ENCODE peak calls at places on chromosome 15, in six cellular contexts. One of them, this sample, is unnamed.

GRCh38 chr15:68418611-68419161 is 13.3 kb downstream of the ITGA11 start:
- DNase-seq in K562: no peak
- DNase-seq in A549: peak
- DNase-seq in endothelial cell of umbilical vein: peak
- DNase-seq in HepG2: no peak
- DNase-seq in GM12878: no peak
- DNase-seq in this sample: no peak

GRCh38 chr15:49675051-49675450 is 54.2 kb downstream of the DTWD1 start:
- DNase-seq in K562: no peak
- DNase-seq in A549: peak
- DNase-seq in endothelial cell of umbilical vein: peak
- DNase-seq in HepG2: peak
- DNase-seq in GM12878: no peak
- DNase-seq in this sample: no peak

GRCh38 chr15:98914626-98915025 is 93.0 kb downstream of the PGPEP1L start:
- DNase-seq in K562: no peak
- DNase-seq in A549: peak
- DNase-seq in endothelial cell of umbilical vein: peak
- DNase-seq in HepG2: no peak
- DNase-seq in GM12878: no peak
- DNase-seq in this sample: no peak

GRCh38 chr15:51162865-51163762 is 68.4 kb upstream of the TNFAIP8L3 start:
- DNase-seq in K562: peak
- DNase-seq in A549: peak
- DNase-seq in endothelial cell of umbilical vein: peak
- DNase-seq in HepG2: peak
- DNase-seq in GM12878: peak
- DNase-seq in this sample: peak

GRCh38 chr15:63367390-63367789 is 14.3 kb downstream of the CA12 start:
- DNase-seq in K562: no peak
- DNase-seq in A549: peak
- DNase-seq in endothelial cell of umbilical vein: no peak
- DNase-seq in HepG2: no peak
- DNase-seq in GM12878: no peak
- DNase-seq in this sample: no peak

GRCh38 chr15:25707656-25708365 is 155.3 kb downstream of the ATP10A start:
- DNase-seq in K562: no peak
- DNase-seq in A549: no peak
- DNase-seq in endothelial cell of umbilical vein: no peak
- DNase-seq in HepG2: no peak
- DNase-seq in GM12878: no peak
- DNase-seq in this sample: no peak

GRCh38 chr15:70030851-70031645 is 66.7 kb downstream of the TLE3 start:
- DNase-seq in K562: no peak
- DNase-seq in A549: no peak
- DNase-seq in endothelial cell of umbilical vein: no peak
- DNase-seq in HepG2: no peak
- DNase-seq in GM12878: no peak
- DNase-seq in this sample: no peak

GRCh38 chr15:62089616-62090015 is 22.8 kb downstream of the C2CD4A start:
- DNase-seq in K562: no peak
- DNase-seq in A549: no peak
- DNase-seq in endothelial cell of umbilical vein: peak
- DNase-seq in HepG2: no peak
- DNase-seq in GM12878: no peak
- DNase-seq in this sample: no peak

GRCh38 chr15:52290800-52291199 is 4.8 kb downstream of the MYO5C start:
- DNase-seq in K562: no peak
- DNase-seq in A549: no peak
- DNase-seq in endothelial cell of umbilical vein: no peak
- DNase-seq in HepG2: no peak
- DNase-seq in GM12878: no peak
- DNase-seq in this sample: no peak

GRCh38 chr15:30882861-30883433 is 20.8 kb upstream of the FAN1 start:
- DNase-seq in K562: no peak
- DNase-seq in A549: no peak
- DNase-seq in endothelial cell of umbilical vein: no peak
- DNase-seq in HepG2: no peak
- DNase-seq in GM12878: no peak
- DNase-seq in this sample: peak

GRCh38 chr15:41661529-41662225 is 1.5 kb downstream of the MGA start:
- DNase-seq in K562: peak
- DNase-seq in A549: peak
- DNase-seq in endothelial cell of umbilical vein: peak
- DNase-seq in HepG2: peak
- DNase-seq in GM12878: peak
- DNase-seq in this sample: peak

GRCh38 chr15:45670061-45670460 is 35.2 kb downstream of the SQOR start:
- DNase-seq in K562: no peak
- DNase-seq in A549: no peak
- DNase-seq in endothelial cell of umbilical vein: no peak
- DNase-seq in HepG2: no peak
- DNase-seq in GM12878: no peak
- DNase-seq in this sample: no peak

GRCh38 chr15:27842526-27842925 is 256.6 kb downstream of the OCA2 start:
- DNase-seq in K562: no peak
- DNase-seq in A549: no peak
- DNase-seq in endothelial cell of umbilical vein: no peak
- DNase-seq in HepG2: no peak
- DNase-seq in GM12878: no peak
- DNase-seq in this sample: peak

GRCh38 chr15:62958528-62958927 is 84.0 kb upstream of the TPM1 start:
- DNase-seq in K562: no peak
- DNase-seq in A549: no peak
- DNase-seq in endothelial cell of umbilical vein: no peak
- DNase-seq in HepG2: no peak
- DNase-seq in GM12878: no peak
- DNase-seq in this sample: no peak

GRCh38 chr15:29095746-29096145 is 173.9 kb downstream of the NSMCE3 start:
- DNase-seq in K562: no peak
- DNase-seq in A549: no peak
- DNase-seq in endothelial cell of umbilical vein: no peak
- DNase-seq in HepG2: no peak
- DNase-seq in GM12878: no peak
- DNase-seq in this sample: no peak

GRCh38 chr15:41115088-41115651 is 910 bp downstream of the INO80 start:
- DNase-seq in K562: peak
- DNase-seq in A549: peak
- DNase-seq in endothelial cell of umbilical vein: peak
- DNase-seq in HepG2: peak
- DNase-seq in GM12878: peak
- DNase-seq in this sample: peak

GRCh38 chr15:65777053-65777452 is 15.0 kb downstream of the DENND4A start:
- DNase-seq in K562: no peak
- DNase-seq in A549: no peak
- DNase-seq in endothelial cell of umbilical vein: no peak
- DNase-seq in HepG2: no peak
- DNase-seq in GM12878: no peak
- DNase-seq in this sample: no peak

GRCh38 chr15:94692697-94693096 is 461.3 kb downstream of the MCTP2 start:
- DNase-seq in K562: no peak
- DNase-seq in A549: no peak
- DNase-seq in endothelial cell of umbilical vein: no peak
- DNase-seq in HepG2: no peak
- DNase-seq in GM12878: no peak
- DNase-seq in this sample: no peak

GRCh38 chr15:29822685-29823459 is 604 bp upstream of the TJP1 start:
- DNase-seq in K562: no peak
- DNase-seq in A549: peak
- DNase-seq in endothelial cell of umbilical vein: peak
- DNase-seq in HepG2: peak
- DNase-seq in GM12878: no peak
- DNase-seq in this sample: no peak

GRCh38 chr15:31930967-31931366 is 99.3 kb upstream of the CHRNA7 start:
- DNase-seq in K562: no peak
- DNase-seq in A549: no peak
- DNase-seq in endothelial cell of umbilical vein: no peak
- DNase-seq in HepG2: no peak
- DNase-seq in GM12878: no peak
- DNase-seq in this sample: no peak

GRCh38 chr15:31260646-31261265 is 65.9 kb upstream of the KLF13 start:
- DNase-seq in K562: no peak
- DNase-seq in A549: no peak
- DNase-seq in endothelial cell of umbilical vein: no peak
- DNase-seq in HepG2: no peak
- DNase-seq in GM12878: no peak
- DNase-seq in this sample: no peak

GRCh38 chr15:64596701-64597468 is 136.5 kb downstream of the ZNF609 start:
- DNase-seq in K562: no peak
- DNase-seq in A549: peak
- DNase-seq in endothelial cell of umbilical vein: peak
- DNase-seq in HepG2: no peak
- DNase-seq in GM12878: no peak
- DNase-seq in this sample: peak

GRCh38 chr15:58357529-58358476 is 74.0 kb upstream of the LIPC start:
- DNase-seq in K562: peak
- DNase-seq in A549: peak
- DNase-seq in endothelial cell of umbilical vein: peak
- DNase-seq in HepG2: no peak
- DNase-seq in GM12878: no peak
- DNase-seq in this sample: no peak

GRCh38 chr15:89192771-89193170 is 28.6 kb downstream of the RLBP1 start:
- DNase-seq in K562: no peak
- DNase-seq in A549: no peak
- DNase-seq in endothelial cell of umbilical vein: peak
- DNase-seq in HepG2: no peak
- DNase-seq in GM12878: no peak
- DNase-seq in this sample: no peak

GRCh38 chr15:49645937-49646336 is 25.1 kb downstream of the DTWD1 start:
- DNase-seq in K562: no peak
- DNase-seq in A549: peak
- DNase-seq in endothelial cell of umbilical vein: peak
- DNase-seq in HepG2: peak
- DNase-seq in GM12878: no peak
- DNase-seq in this sample: no peak

DNA sequence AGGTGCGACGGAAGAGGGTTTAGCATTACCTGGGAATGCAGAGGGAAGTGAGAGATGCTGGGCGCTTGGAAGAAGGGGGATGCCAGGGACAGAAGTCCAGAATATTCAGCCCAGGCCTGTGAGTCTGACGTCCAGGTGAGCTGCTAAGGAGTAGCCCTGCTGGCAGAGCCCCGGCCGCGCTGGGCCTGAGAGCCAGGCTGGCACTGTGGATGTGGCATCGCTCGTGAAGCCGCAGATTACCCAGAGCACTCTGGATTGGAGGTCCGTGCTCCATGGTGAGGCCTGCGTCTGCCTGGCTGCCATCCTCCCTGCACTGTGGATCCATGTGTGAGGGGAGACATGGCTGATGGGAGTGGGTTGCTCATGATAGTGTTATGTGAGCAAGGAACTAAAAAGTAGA is 14.5 kb downstream of the MAN2A2 start:
- DNase-seq in K562: no peak
- DNase-seq in A549: no peak
- DNase-seq in endothelial cell of umbilical vein: no peak
- DNase-seq in HepG2: no peak
- DNase-seq in GM12878: no peak
- DNase-seq in this sample: no peak
- TF ChIP-seq CTCF in K562: no peak
- TF ChIP-seq CTCF in A549: no peak
- TF ChIP-seq CTCF in endothelial cell of umbilical vein: no peak
- TF ChIP-seq CTCF in HepG2: no peak
- TF ChIP-seq CTCF in GM12878: no peak
- TF ChIP-seq CTCF in this sample: no peak

DNA sequence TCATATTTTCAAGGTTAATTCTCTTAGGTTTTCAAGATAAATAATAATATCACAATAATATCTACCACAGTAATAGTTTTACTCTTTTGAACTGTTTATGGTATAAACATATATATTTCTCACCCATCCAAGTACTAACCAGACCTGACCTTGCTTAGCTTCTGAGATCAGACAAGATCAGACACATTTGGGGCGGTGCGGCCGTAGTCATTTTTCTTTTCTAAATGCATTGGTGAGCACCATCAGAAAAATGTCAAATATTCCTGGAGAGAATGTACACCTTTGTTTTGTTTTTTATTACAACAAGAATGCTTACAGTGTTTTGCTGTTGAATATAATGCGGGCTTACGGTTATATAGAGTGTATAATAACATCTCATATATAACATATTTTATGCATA is 267.8 kb downstream of the ADAMTS17 start:
- DNase-seq in K562: no peak
- DNase-seq in A549: no peak
- DNase-seq in endothelial cell of umbilical vein: no peak
- DNase-seq in HepG2: no peak
- DNase-seq in GM12878: no peak
- DNase-seq in this sample: no peak
- TF ChIP-seq MYC in K562: no peak
- TF ChIP-seq MYC in A549: no peak
- TF ChIP-seq MYC in endothelial cell of umbilical vein: no peak
- TF ChIP-seq MYC in HepG2: no peak
- TF ChIP-seq MYC in GM12878: no peak
- TF ChIP-seq MYC in this sample: no peak

DNA sequence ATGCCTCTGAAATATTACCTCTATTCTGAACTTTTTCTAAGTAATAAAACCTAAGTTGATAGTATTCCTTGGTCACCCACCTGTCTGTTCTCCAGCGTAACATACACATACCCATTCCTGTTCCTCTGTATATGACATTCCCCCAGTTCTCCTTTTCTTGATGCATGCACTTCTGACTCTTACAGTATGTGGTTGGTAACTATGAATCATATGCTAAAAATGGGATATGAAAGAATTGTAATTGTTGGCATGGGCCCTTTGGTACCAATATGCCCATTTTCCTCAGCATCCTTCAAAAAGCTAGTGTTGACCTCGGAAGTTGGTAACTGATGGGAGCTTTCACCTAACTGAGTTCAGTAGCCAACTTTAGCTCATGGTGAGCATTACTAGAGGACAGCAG is 171.1 kb downstream of the KLHL25 start:
- DNase-seq in K562: no peak
- DNase-seq in A549: no peak
- DNase-seq in endothelial cell of umbilical vein: no peak
- DNase-seq in HepG2: no peak
- DNase-seq in GM12878: no peak
- DNase-seq in this sample: peak
- H3K4me3 ChIP-seq in K562: no peak
- H3K4me3 ChIP-seq in A549: no peak
- H3K4me3 ChIP-seq in endothelial cell of umbilical vein: no peak
- H3K4me3 ChIP-seq in HepG2: no peak
- H3K4me3 ChIP-seq in GM12878: no peak
- H3K4me3 ChIP-seq in this sample: no peak

GRCh38 chr15:44536298-44536961 is 517 bp upstream of the EIF3J start:
- DNase-seq in K562: peak
- DNase-seq in A549: no peak
- DNase-seq in endothelial cell of umbilical vein: peak
- DNase-seq in HepG2: peak
- DNase-seq in GM12878: no peak
- DNase-seq in this sample: no peak
- TF ChIP-seq CTCF in K562: peak
- TF ChIP-seq CTCF in A549: no peak
- TF ChIP-seq CTCF in endothelial cell of umbilical vein: peak
- TF ChIP-seq CTCF in HepG2: peak
- TF ChIP-seq CTCF in GM12878: peak
- TF ChIP-seq CTCF in this sample: peak

This sample was measured in NB4.